ENCODE peak calls at places on chromosome 22, in five cellular contexts. J is suprapubic skin, H is heart left ventricle, Q is mucosa of descending colon, P is tibial nerve. A is an unnamed sample.
A peak's percentile ranks its signal among the peaks of the same experiment; 100 is the strongest.

GRCh38 chr22:28407645-28408044 is 272.0 kb downstream of the TTC28 start:
- DNase-seq in J (no peak), H (no peak), Q (no peak), P (no peak), A (no peak)

GRCh38 chr22:47296405-47297260 is 534.2 kb downstream of the TBC1D22A start:
- DNase-seq in J (no peak), H (no peak), Q (no peak), P (no peak), A (no peak)

GRCh38 chr22:49486225-49486624 is 341.4 kb downstream of the BRD1 start:
- DNase-seq in J (no peak), H (no peak), Q (no peak), P (no peak), A (no peak)

GRCh38 chr22:41908409-41909289 is 6.2 kb downstream of the SHISA8 start:
- DNase-seq in J (peak; percentile 62), H (no peak), Q (peak; percentile 57), P (no peak), A (no peak)

GRCh38 chr22:28019881-28020861 is 101.1 kb upstream of the PITPNB start:
- DNase-seq in J (peak; percentile 82), H (peak; percentile 66), Q (no peak), P (peak; percentile 79), A (peak; percentile 66)

GRCh38 chr22:17930455-17931313 is 93.7 kb downstream of the MICAL3 start:
- DNase-seq in J (no peak), H (no peak), Q (no peak), P (no peak), A (no peak)

GRCh38 chr22:41446057-41446501 is 522 bp downstream of the TOB2 start:
- DNase-seq in J (no peak), H (peak; percentile 49), Q (peak; percentile 69), P (no peak), A (no peak)

GRCh38 chr22:40747361-40747760 is 68.1 kb downstream of the MCHR1 start:
- DNase-seq in J (no peak), H (no peak), Q (no peak), P (no peak), A (no peak)

GRCh38 chr22:47633111-47633510 is 870.7 kb downstream of the TBC1D22A start:
- DNase-seq in J (no peak), H (no peak), Q (no peak), P (no peak), A (no peak)

GRCh38 chr22:49751968-49752597 is 75.6 kb downstream of the BRD1 start:
- DNase-seq in J (no peak), H (no peak), Q (peak; percentile 36), P (no peak), A (no peak)

GRCh38 chr22:16957781-16958180 is 50.2 kb downstream of the GAB4 start:
- DNase-seq in J (no peak), H (no peak), Q (no peak), P (no peak), A (no peak)

GRCh38 chr22:48072777-48073176 is 1310.3 kb downstream of the TBC1D22A start:
- DNase-seq in J (no peak), H (no peak), Q (no peak), P (no peak), A (no peak)

GRCh38 chr22:31585161-31585859 is 76.7 kb downstream of the PISD start:
- DNase-seq in J (no peak), H (no peak), Q (no peak), P (no peak), A (peak; percentile 78)

GRCh38 chr22:27247691-27248434 is 553.7 kb downstream of the MN1 start:
- DNase-seq in J (no peak), H (peak; percentile 61), Q (no peak), P (peak; percentile 25), A (peak; percentile 31)

GRCh38 chr22:22219140-22219996 is 25.2 kb upstream of the VPREB1 start:
- DNase-seq in J (no peak), H (no peak), Q (no peak), P (no peak), A (no peak)

GRCh38 chr22:42908082-42908746 is 51.1 kb upstream of the ARFGAP3 start:
- DNase-seq in J (no peak), H (peak; percentile 48), Q (no peak), P (no peak), A (no peak)

GRCh38 chr22:46507451-46508390 is 29.7 kb downstream of the CELSR1 start:
- DNase-seq in J (no peak), H (no peak), Q (no peak), P (no peak), A (no peak)

GRCh38 chr22:45159652-45160462 is 3.9 kb upstream of the NUP50 start:
- DNase-seq in J (no peak), H (no peak), Q (no peak), P (no peak), A (peak; percentile 31)

GRCh38 chr22:31508536-31508935 is 12.2 kb downstream of the SFI1 start:
- DNase-seq in J (no peak), H (no peak), Q (no peak), P (no peak), A (no peak)

GRCh38 chr22:17135153-17135760 is 14.1 kb upstream of the TMEM121B start:
- DNase-seq in J (peak; percentile 41), H (no peak), Q (no peak), P (no peak), A (no peak)

GRCh38 chr22:41923595-41924276 is 2.9 kb downstream of the TNFRSF13C start:
- DNase-seq in J (no peak), H (no peak), Q (no peak), P (no peak), A (no peak)

GRCh38 chr22:19522190-19522880 is 1.9 kb downstream of the CLDN5 start:
- DNase-seq in J (no peak), H (peak; percentile 49), Q (no peak), P (no peak), A (no peak)

GRCh38 chr22:20418211-20418788 is 19.3 kb downstream of the SCARF2 start:
- DNase-seq in J (peak; percentile 87), H (peak; percentile 83), Q (peak; percentile 79), P (peak; percentile 71), A (peak; percentile 79)

GRCh38 chr22:41445171-41446056 is 1.2 kb downstream of the TOB2 start:
- DNase-seq in J (no peak), H (peak; percentile 51), Q (peak; percentile 61), P (no peak), A (no peak)

GRCh38 chr22:20433686-20434241 is 3.9 kb downstream of the SCARF2 start:
- DNase-seq in J (peak; percentile 27), H (no peak), Q (peak; percentile 8), P (no peak), A (no peak)

GRCh38 chr22:27278986-27279385 is 522.6 kb downstream of the MN1 start:
- DNase-seq in J (no peak), H (no peak), Q (no peak), P (no peak), A (no peak)

GRCh38 chr22:39577900-39578299 is 7.3 kb downstream of the CACNA1I start:
- DNase-seq in J (no peak), H (no peak), Q (no peak), P (no peak), A (no peak)

GRCh38 chr22:50530857-50531545 is 1.2 kb upstream of the TYMP start:
- DNase-seq in J (peak; percentile 94), H (peak; percentile 84), Q (peak; percentile 97), P (peak; percentile 75), A (peak; percentile 86)

GRCh38 chr22:25895678-25896077 is 153.7 kb downstream of the MYO18B start:
- DNase-seq in J (no peak), H (no peak), Q (no peak), P (no peak), A (no peak)

GRCh38 chr22:25896592-25896991 is 154.6 kb downstream of the MYO18B start:
- DNase-seq in J (no peak), H (no peak), Q (no peak), P (no peak), A (no peak)

GRCh38 chr22:25892678-25893077 is 150.7 kb downstream of the MYO18B start:
- DNase-seq in J (no peak), H (no peak), Q (no peak), P (no peak), A (no peak)

GRCh38 chr22:25898707-25899365 is 156.8 kb downstream of the MYO18B start:
- DNase-seq in J (no peak), H (no peak), Q (no peak), P (no peak), A (peak; percentile 1)

DNA sequence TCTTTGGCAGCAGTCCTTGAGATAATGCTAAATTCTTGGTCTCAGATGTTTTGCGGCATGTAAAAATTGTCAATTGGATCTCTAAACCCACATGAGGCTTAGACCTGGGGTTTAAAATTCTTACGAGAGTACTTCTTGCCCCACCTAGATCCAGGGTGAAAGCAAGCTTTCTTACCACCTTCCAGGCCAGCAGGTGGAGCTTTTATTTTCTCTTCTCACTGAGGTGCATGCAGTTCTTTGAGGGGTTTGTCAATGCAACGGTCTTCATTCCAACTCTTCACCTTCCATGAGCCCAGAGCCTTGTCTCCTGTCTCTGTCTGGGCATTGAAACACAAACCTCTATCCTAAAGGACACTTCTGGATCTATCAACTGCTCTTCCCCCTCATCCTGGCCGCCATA is 154.1 kb downstream of the MYO18B start:
- DNase-seq in J (no peak), H (no peak), Q (no peak), P (no peak), A (no peak)
- TF ChIP-seq CTCF in J (no peak), H (no peak), Q (no peak), P (no peak), A (no peak)

GRCh38 chr22:38257650-38258246 is 15.1 kb downstream of the TMEM184B start:
- DNase-seq in J (no peak), H (no peak), Q (peak; percentile 66), P (no peak), A (no peak)
- H3K4me3 ChIP-seq in J (no peak overlapping the region), H (no peak overlapping the region), Q (no peak overlapping the region), P (no peak overlapping the region), A (peak overlapping the region; percentile 17)

GRCh38 chr22:43921361-43921760 is 2.2 kb upstream of the PNPLA3 start:
- DNase-seq in J (no peak), H (no peak), Q (no peak), P (no peak), A (peak; percentile 56)

GRCh38 chr22:43923191-43923590 is 414 bp upstream of the PNPLA3 start:
- DNase-seq in J (no peak), H (no peak), Q (no peak), P (no peak), A (no peak)

GRCh38 chr22:43919106-43919965 is 4.3 kb upstream of the PNPLA3 start:
- DNase-seq in J (no peak), H (no peak), Q (no peak), P (no peak), A (peak; percentile 65)

GRCh38 chr22:43923631-43924548 is at the start of gene PNPLA3:
- DNase-seq in J (peak; percentile 92), H (peak; percentile 91), Q (peak; percentile 89), P (peak; percentile 84), A (peak; percentile 75)

GRCh38 chr22:43922123-43922522 is 1.5 kb upstream of the PNPLA3 start:
- DNase-seq in J (no peak), H (no peak), Q (no peak), P (no peak), A (no peak)
- TF ChIP-seq CTCF in J (no peak), H (no peak), Q (no peak), P (no peak), A (no peak)

GRCh38 chr22:23574371-23574811 is 5.7 kb downstream of the IGLL1 start:
- DNase-seq in J (no peak), H (no peak), Q (peak; percentile 14), P (no peak), A (no peak)
- H3K4me3 ChIP-seq in J (no peak overlapping the region), H (no peak overlapping the region), Q (no peak overlapping the region), P (no peak overlapping the region), A (no peak overlapping the region)